ENCODE peak calls at places on chromosomes 3 and 15, in seven cellular contexts. P is GM10248; G is foreskin fibroblast; R is omental fat pad; V is naive thymus-derived CD8-positive, alpha-beta T cell; M is stimulated activated CD4-positive, alpha-beta T cell treated with anti-CD3 and anti-CD28 coated beads, Interleukin-12 subunit alpha, Interleukin-12 subunit beta, amount 100 ng/mL, for 24 hours; U is astrocyte. T is an unnamed sample.

GRCh38 chr3:13135251-13135810 is 62.1 kb upstream of the IQSEC1 start:
- DNase-seq in P (no peak), G (no peak), R (no peak), V (no peak), M (no peak), U (no peak), T (no peak)

GRCh38 chr15:78203346-78204225 is 30.8 kb downstream of the ACSBG1 start:
- DNase-seq in P (no peak), G (no peak), R (no peak), V (no peak), M (no peak), U (no peak), T (no peak)

GRCh38 chr15:42973114-42973513 is 52.5 kb upstream of the TTBK2 start:
- DNase-seq in P (no peak), G (no peak), R (no peak), V (no peak), M (no peak), U (no peak), T (no peak)

GRCh38 chr3:64674591-64675076 is 13.2 kb downstream of the ADAMTS9 start:
- DNase-seq in P (no peak), G (peak; percentile 47), R (no peak), V (no peak), M (no peak), U (peak; percentile 70), T (no peak)

GRCh38 chr3:183988216-183988790 is 29.4 kb downstream of the ABCC5 start:
- DNase-seq in P (no peak), G (no peak), R (no peak), V (no peak), M (no peak), U (peak; percentile 72), T (no peak)

GRCh38 chr3:43587303-43587702 is 34.5 kb downstream of the ANO10 start:
- DNase-seq in P (no peak), G (no peak), R (no peak), V (no peak), M (no peak), U (no peak), T (no peak)

GRCh38 chr3:67704322-67704721 is 49.9 kb upstream of the SUCLG2 start:
- DNase-seq in P (no peak), G (no peak), R (no peak), V (no peak), M (no peak), U (no peak), T (no peak)

GRCh38 chr3:111373861-111374260 is 168.1 kb upstream of the CD96 start:
- DNase-seq in P (no peak), G (peak; percentile 66), R (no peak), V (no peak), M (no peak), U (peak; percentile 48), T (no peak)

GRCh38 chr3:124620600-124621063 is 109.6 kb upstream of the UMPS start:
- DNase-seq in P (peak; percentile 47), G (peak; percentile 38), R (no peak), V (no peak), M (no peak), U (peak; percentile 14), T (peak; percentile 38)

GRCh38 chr3:122668930-122669730 is 11.5 kb upstream of the PARP14 start:
- DNase-seq in P (peak; percentile 40), G (peak; percentile 82), R (no peak), V (no peak), M (peak; percentile 18), U (peak; percentile 72), T (no peak)

GRCh38 chr15:69529141-69529540 is 76.5 kb downstream of the RPLP1 start:
- DNase-seq in P (no peak), G (no peak), R (no peak), V (no peak), M (no peak), U (no peak), T (no peak)

GRCh38 chr15:89374116-89375004 is 39.7 kb upstream of the POLG start:
- DNase-seq in P (no peak), G (no peak), R (no peak), V (no peak), M (no peak), U (no peak), T (no peak)

GRCh38 chr3:157920804-157921203 is 185.4 kb downstream of the SHOX2 start:
- DNase-seq in P (no peak), G (no peak), R (no peak), V (no peak), M (no peak), U (no peak), T (no peak)

GRCh38 chr3:100957407-100958100 is 35.7 kb downstream of the ABI3BP start:
- DNase-seq in P (no peak), G (peak; percentile 80), R (no peak), V (no peak), M (no peak), U (peak; percentile 10), T (no peak)

GRCh38 chr3:126131881-126132750 is 48.2 kb upstream of the SLC41A3 start:
- DNase-seq in P (no peak), G (no peak), R (peak; percentile 3), V (no peak), M (no peak), U (no peak), T (no peak)

GRCh38 chr15:84658080-84658787 is at the start of gene NMB:
- DNase-seq in P (peak; percentile 85), G (peak; percentile 92), R (peak; percentile 50), V (peak; percentile 80), M (peak; percentile 77), U (peak; percentile 50), T (peak; percentile 33)

GRCh38 chr3:32106929-32107362 is 526 bp downstream of the GPD1L start:
- DNase-seq in P (no peak), G (no peak), R (no peak), V (no peak), M (peak; percentile 6), U (no peak), T (no peak)

GRCh38 chr3:177525987-177526712 is 328.9 kb upstream of the TBL1XR1 start:
- DNase-seq in P (no peak), G (peak; percentile 26), R (no peak), V (no peak), M (no peak), U (peak; percentile 98), T (no peak)

GRCh38 chr15:33215941-33216872 is 21.7 kb upstream of the FMN1 start:
- DNase-seq in P (peak; percentile 38), G (peak; percentile 54), R (no peak), V (no peak), M (no peak), U (no peak), T (no peak)

T was measured in GM12878.